ENCODE peak calls at places on chromosomes 5 and 9, in ten cellular contexts. T is H9, K is neuronal stem cell, U is endodermal cell, V is fibroblast of lung, S is Karpas-422, X is MM.1S, E is GM23248, C is colonic mucosa, F is IMR-90. Q is an unnamed sample.

GRCh38 chr9:135074354-135075233 is 12.9 kb upstream of the OLFM1 start:
- DNase-seq in T (peak), E (no peak), C (no peak), F (no peak), U (peak), V (no peak), K (no peak), S (no peak), X (no peak), Q (no peak)

GRCh38 chr5:123438902-123439301 is 15.7 kb upstream of the CEP120 start:
- DNase-seq in T (no peak), X (no peak), F (peak), K (no peak), C (peak), V (no peak), E (no peak), U (no peak), S (peak), Q (no peak)

GRCh38 chr9:108469654-108470053 is 386.1 kb downstream of the ACTL7B start:
- DNase-seq in U (no peak), V (peak), F (peak), K (no peak), E (peak), X (no peak), T (no peak), S (no peak), C (no peak), Q (no peak)

GRCh38 chr5:81164936-81165335 is 68.2 kb upstream of the CKMT2 start:
- DNase-seq in T (no peak), C (no peak), U (no peak), F (peak), K (no peak), X (no peak), E (no peak), S (no peak), V (no peak), Q (no peak)

GRCh38 chr9:90774682-90775081 is 26.9 kb upstream of the SYK start:
- DNase-seq in T (no peak), S (peak), E (no peak), X (peak), F (no peak), U (no peak), V (no peak), K (no peak), C (no peak), Q (no peak)

GRCh38 chr5:35003018-35003957 is 44.5 kb downstream of the AGXT2 start:
- DNase-seq in K (peak), E (peak), F (peak), V (peak), S (peak), C (peak), U (peak), T (peak), X (peak), Q (peak)

GRCh38 chr9:124084087-124084486 is 72.5 kb downstream of the LHX2 start:
- DNase-seq in C (no peak), T (no peak), S (no peak), X (no peak), U (no peak), E (no peak), F (no peak), K (no peak), V (no peak), Q (no peak)

GRCh38 chr5:143345671-143346440 is 57.6 kb downstream of the NR3C1 start:
- DNase-seq in K (no peak), C (no peak), E (no peak), U (peak), V (no peak), X (no peak), S (no peak), F (no peak), T (no peak), Q (no peak)

GRCh38 chr9:136213733-136214132 is 8.8 kb upstream of the LHX3 start:
- DNase-seq in V (no peak), C (no peak), T (no peak), S (no peak), F (no peak), K (no peak), E (no peak), X (no peak), U (no peak), Q (no peak)

GRCh38 chr9:125950880-125951471 is 203.8 kb downstream of the PBX3 start:
- DNase-seq in X (no peak), E (no peak), S (no peak), T (peak), U (peak), K (no peak), V (no peak), C (no peak), F (no peak), Q (no peak)

GRCh38 chr5:37850128-37850865 is 10.5 kb upstream of the GDNF start:
- DNase-seq in F (peak), S (peak), U (no peak), V (peak), C (no peak), K (no peak), E (peak), X (no peak), T (no peak), Q (no peak)

GRCh38 chr9:81145331-81145963 is 543.9 kb downstream of the TLE1 start:
- DNase-seq in U (no peak), T (no peak), C (no peak), S (no peak), V (no peak), F (peak), E (no peak), X (no peak), K (no peak), Q (no peak)

GRCh38 chr5:164504141-164504772 is 998.8 kb downstream of the MAT2B start:
- DNase-seq in C (peak), K (peak), U (peak), V (peak), X (peak), T (peak), E (peak), S (peak), F (peak), Q (peak)

GRCh38 chr5:145847499-145848497 is 12.7 kb upstream of the PRELID2 start:
- DNase-seq in K (no peak), F (peak), V (peak), T (no peak), X (no peak), U (no peak), C (no peak), E (peak), S (no peak), Q (no peak)

GRCh38 chr9:71685394-71685793 is 82.9 kb downstream of the CEMIP2 start:
- DNase-seq in F (peak), U (no peak), S (no peak), V (no peak), K (no peak), T (no peak), E (no peak), X (peak), C (peak), Q (no peak)

GRCh38 chr9:93308676-93309075 is 124.7 kb downstream of the WNK2 start:
- DNase-seq in E (no peak), F (no peak), X (no peak), V (no peak), C (no peak), T (peak), S (no peak), K (no peak), U (peak), Q (no peak)

GRCh38 chr9:4269872-4270271 is 30.0 kb downstream of the GLIS3 start:
- DNase-seq in E (no peak), X (no peak), U (no peak), S (no peak), T (no peak), K (no peak), V (no peak), F (no peak), C (no peak), Q (no peak)

GRCh38 chr5:156475831-156476551 is 149.0 kb downstream of the SGCD start:
- DNase-seq in F (peak), S (no peak), K (peak), T (peak), X (no peak), E (peak), C (peak), U (peak), V (peak), Q (peak)

GRCh38 chr5:68886814-68887213 is 207.0 kb upstream of the SLC30A5 start:
- DNase-seq in S (no peak), K (no peak), F (no peak), U (no peak), X (no peak), V (no peak), T (no peak), E (no peak), C (no peak), Q (no peak)

GRCh38 chr9:128911529-128912035 is 9.2 kb upstream of the PHYHD1 start:
- DNase-seq in U (peak), S (no peak), X (no peak), V (peak), K (no peak), E (peak), F (peak), T (peak), C (no peak), Q (no peak)

GRCh38 chr5:82735160-82735789 is 341.9 kb downstream of the TMEM167A start:
- DNase-seq in C (no peak), T (no peak), S (no peak), V (peak), E (no peak), X (no peak), U (no peak), F (peak), K (no peak), Q (no peak)

GRCh38 chr9:89864257-89864656 is 259.4 kb downstream of the GADD45G start:
- DNase-seq in E (no peak), C (no peak), X (no peak), S (no peak), U (no peak), T (no peak), V (no peak), K (no peak), F (no peak), Q (no peak)

GRCh38 chr5:136128416-136128935 is 4.2 kb upstream of the SMAD5 start:
- DNase-seq in X (no peak), C (no peak), V (no peak), E (no peak), S (no peak), T (no peak), U (no peak), F (no peak), K (no peak), Q (no peak)

GRCh38 chr5:68287976-68288755 is 72.6 kb downstream of the PIK3R1 start:
- DNase-seq in X (peak), F (peak), E (peak), U (peak), V (peak), T (peak), K (peak), C (peak), S (peak), Q (peak)

GRCh38 chr5:71938886-71939285 is 168.4 kb upstream of the MAP1B start:
- DNase-seq in U (peak), E (no peak), C (peak), V (no peak), F (no peak), K (no peak), X (no peak), S (no peak), T (peak), Q (no peak)

GRCh38 chr9:126952180-126952960 is 37.8 kb downstream of the RALGPS1 start:
- DNase-seq in F (peak), K (no peak), X (no peak), S (no peak), U (no peak), T (no peak), V (peak), C (no peak), E (no peak), Q (no peak)

GRCh38 chr5:143947313-143947712 is 135.4 kb downstream of the HMHB1 start:
- DNase-seq in V (no peak), E (no peak), K (no peak), X (no peak), S (no peak), T (no peak), C (no peak), U (no peak), F (no peak), Q (no peak)

GRCh38 chr5:14268236-14268701 is 125.1 kb downstream of the TRIO start:
- DNase-seq in V (peak), S (no peak), T (no peak), X (no peak), C (no peak), K (no peak), E (peak), U (peak), F (peak), Q (no peak)

GRCh38 chr9:10242255-10242654 is 370.5 kb downstream of the PTPRD start:
- DNase-seq in S (no peak), K (no peak), X (no peak), T (no peak), U (no peak), V (no peak), F (no peak), C (no peak), E (no peak), Q (no peak)

GRCh38 chr5:107861565-107861964 is 190.8 kb upstream of the EFNA5 start:
- DNase-seq in F (no peak), K (no peak), S (peak), X (no peak), E (no peak), V (no peak), T (no peak), C (no peak), U (no peak), Q (no peak)
- H3K9ac ChIP-seq in F (no peak), K (no peak), S (no peak), X (no peak), E (no peak), V (no peak), T (no peak), C (no peak), U (no peak), Q (no peak)

GRCh38 chr5:79021753-79022152 is 36.6 kb upstream of the ARSB start:
- DNase-seq in U (peak), K (no peak), S (no peak), C (no peak), E (no peak), F (no peak), T (no peak), X (no peak), V (no peak), Q (peak)

GRCh38 chr5:79023947-79024346 is 38.8 kb upstream of the ARSB start:
- DNase-seq in V (no peak), C (no peak), T (no peak), U (no peak), E (no peak), F (no peak), K (no peak), X (no peak), S (no peak), Q (no peak)

GRCh38 chr5:79025054-79025465 is 40.0 kb upstream of the ARSB start:
- DNase-seq in F (peak), T (peak), E (peak), U (peak), X (peak), S (peak), V (peak), C (peak), K (peak), Q (peak)

GRCh38 chr5:79023323-79023722 is 38.2 kb upstream of the ARSB start:
- DNase-seq in X (no peak), E (no peak), K (no peak), F (no peak), S (no peak), V (no peak), C (no peak), U (no peak), T (no peak), Q (no peak)

DNA sequence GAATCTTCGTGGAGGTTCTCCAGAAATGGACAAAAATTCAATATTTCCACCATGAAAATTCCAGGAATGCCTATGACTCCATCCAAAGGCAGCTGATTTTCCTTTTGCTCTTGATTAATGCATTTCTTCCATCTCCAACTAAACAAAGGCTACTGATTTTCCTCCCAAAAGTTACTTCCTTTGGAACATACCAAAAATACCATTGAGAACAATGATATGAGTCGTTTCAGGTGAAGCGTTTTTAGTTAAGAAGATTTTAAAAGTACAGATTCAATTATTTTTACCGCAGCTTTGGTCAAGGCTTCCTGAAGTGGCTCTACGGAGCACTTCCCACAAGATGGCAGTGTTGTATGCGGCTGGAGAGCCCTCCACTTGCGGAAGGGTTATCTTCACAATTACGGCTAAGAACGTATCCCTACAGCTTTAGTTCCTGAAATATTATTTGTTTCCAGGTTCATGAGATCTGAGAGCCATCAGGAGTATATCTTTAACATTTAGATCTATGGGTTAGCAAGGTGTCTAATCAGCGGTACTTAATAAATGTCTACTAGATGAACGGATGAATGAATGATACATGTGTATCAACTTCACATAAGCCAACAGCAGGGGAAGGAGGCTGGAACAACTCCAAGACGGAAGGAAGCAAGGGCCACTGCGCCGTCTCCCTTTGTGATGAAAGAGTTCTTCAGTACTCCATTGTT is 35.9 kb upstream of the ARSB start:
- DNase-seq in T (peak), V (peak), X (peak), C (peak), K (peak), S (peak), E (peak), U (peak), F (peak), Q (peak)
- H3K9ac ChIP-seq in T (no peak), V (no peak), X (no peak), C (no peak), K (no peak), S (no peak), E (peak), U (no peak), F (peak), Q (no peak)

DNA sequence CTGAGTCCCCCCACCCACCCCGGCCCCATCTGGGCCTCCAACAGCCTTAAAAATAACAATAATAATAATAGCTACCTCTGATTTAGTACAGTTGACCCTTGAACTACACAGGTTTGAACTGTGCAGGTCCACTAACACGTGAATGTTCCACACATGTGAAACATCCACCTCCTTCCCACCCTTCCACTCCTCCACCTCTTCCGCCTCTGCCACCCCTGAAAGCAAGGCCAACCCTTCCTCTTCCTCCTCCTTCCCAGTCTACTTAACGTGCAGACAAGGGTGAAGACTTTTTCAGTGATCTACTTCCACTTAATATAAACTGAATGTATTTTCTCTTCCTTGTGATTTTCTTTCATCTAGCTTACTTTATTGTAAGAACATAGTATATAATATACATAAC is 10.8 kb downstream of the PDGFRB start:
- DNase-seq in V (no peak), C (no peak), U (no peak), K (no peak), E (no peak), X (no peak), S (no peak), F (peak), T (no peak), Q (no peak)
- H3K9ac ChIP-seq in V (peak), C (no peak), U (no peak), K (no peak), E (peak), X (no peak), S (no peak), F (peak), T (no peak), Q (no peak)

DNA sequence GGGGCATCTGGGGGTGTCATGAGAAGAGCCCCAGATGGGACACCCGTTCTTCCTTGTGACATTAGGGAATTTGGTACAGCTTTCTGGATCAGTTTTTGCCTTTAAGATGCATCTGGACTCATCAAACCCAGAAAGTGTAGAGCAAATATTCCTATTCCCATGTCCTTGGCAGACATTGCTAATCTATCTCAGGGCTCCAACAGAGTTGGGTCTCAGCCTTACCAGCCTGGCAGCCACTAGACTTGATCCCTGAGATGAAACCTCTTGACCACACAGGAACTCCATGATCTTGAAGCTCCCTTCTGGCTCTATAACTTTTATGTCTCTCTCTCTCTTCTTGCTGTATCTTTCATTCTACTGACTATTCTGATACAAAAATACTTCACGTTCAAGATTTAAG is 35.7 kb downstream of the ERGIC1 start:
- DNase-seq in T (no peak), U (no peak), S (no peak), K (no peak), V (peak), X (no peak), F (no peak), C (no peak), E (peak), Q (no peak)
- H3K9ac ChIP-seq in T (no peak), U (no peak), S (no peak), K (no peak), V (peak), X (no peak), F (peak), C (no peak), E (peak), Q (no peak)

GRCh38 chr9:37290366-37290765 is 132.1 kb upstream of the GRHPR start:
- DNase-seq in T (no peak), K (no peak), X (no peak), S (peak), U (no peak), E (no peak), V (no peak), F (no peak), C (no peak), Q (no peak)
- H3K9ac ChIP-seq in T (no peak), K (no peak), X (no peak), S (peak), U (no peak), E (peak), V (no peak), F (no peak), C (no peak), Q (no peak)

DNA sequence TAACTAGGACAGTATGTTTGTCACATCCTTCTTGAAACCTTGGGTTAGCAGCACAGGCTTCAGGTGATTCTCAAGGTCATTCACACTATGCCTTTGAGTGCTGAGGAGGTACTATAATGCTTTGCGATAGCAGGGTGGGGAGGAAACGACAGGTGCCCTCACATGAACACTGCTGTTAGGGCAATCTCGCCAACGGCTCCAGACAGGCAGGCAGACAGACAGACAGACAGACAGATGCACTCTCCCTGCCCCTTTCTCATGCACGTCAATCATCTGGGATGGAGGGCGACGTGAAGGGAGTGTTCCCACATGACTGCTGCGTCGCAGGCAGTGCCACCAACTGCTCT is 82.9 kb downstream of the RAPGEF1 start:
- DNase-seq in X (peak), V (no peak), C (no peak), E (no peak), U (no peak), S (no peak), T (no peak), F (no peak), K (no peak), Q (no peak)
- H3K9ac ChIP-seq in X (peak), V (no peak), C (peak), E (no peak), U (no peak), S (no peak), T (no peak), F (no peak), K (no peak), Q (no peak)

GRCh38 chr9:78021692-78022091 is 9.9 kb downstream of the GNAQ start:
- DNase-seq in E (no peak), F (no peak), V (no peak), S (no peak), K (no peak), U (peak), C (peak), X (no peak), T (no peak), Q (peak)
- H3K9ac ChIP-seq in E (no peak), F (no peak), V (no peak), S (no peak), K (no peak), U (no peak), C (peak), X (no peak), T (no peak), Q (no peak)

GRCh38 chr5:170751631-170752030 is 31.9 kb upstream of the GABRP start:
- DNase-seq in E (no peak), T (peak), V (no peak), U (peak), C (no peak), F (no peak), S (no peak), K (no peak), X (no peak), Q (no peak)
- H3K9ac ChIP-seq in E (no peak), T (no peak), V (no peak), U (no peak), C (no peak), F (no peak), S (no peak), K (no peak), X (no peak), Q (no peak)

Q was measured in neural progenitor cell.